ENCODE peak calls at places on chromosomes 7 and 10, in five cellular contexts. One of them, this sample, is unnamed.

GRCh38 chr7:57404343-57404966 is 45.5 kb upstream of the ZNF716 start:
- DNase-seq in A549: no peak
- DNase-seq in H54: no peak
- DNase-seq in HCT116: no peak
- DNase-seq in esophagus muscularis mucosa: no peak
- DNase-seq in this sample: no peak

GRCh38 chr7:50317697-50318640 is 13.5 kb downstream of the IKZF1 start:
- DNase-seq in A549: no peak
- DNase-seq in H54: no peak
- DNase-seq in HCT116: no peak
- DNase-seq in esophagus muscularis mucosa: no peak
- DNase-seq in this sample: no peak

GRCh38 chr7:158858592-158859503 is 2.5 kb downstream of the DYNC2I1 start:
- DNase-seq in A549: no peak
- DNase-seq in H54: no peak
- DNase-seq in HCT116: peak; percentile 38
- DNase-seq in esophagus muscularis mucosa: no peak
- DNase-seq in this sample: no peak

GRCh38 chr10:71512794-71513379 is 116.2 kb downstream of the CDH23 start:
- DNase-seq in A549: no peak
- DNase-seq in H54: no peak
- DNase-seq in HCT116: peak; percentile 6
- DNase-seq in esophagus muscularis mucosa: no peak
- DNase-seq in this sample: no peak

GRCh38 chr10:62815373-62816111 is 624 bp downstream of the EGR2 start:
- DNase-seq in A549: no peak
- DNase-seq in H54: no peak
- DNase-seq in HCT116: no peak
- DNase-seq in esophagus muscularis mucosa: no peak
- DNase-seq in this sample: peak; percentile 29

GRCh38 chr10:88190540-88191213 is 327.3 kb downstream of the PTEN start:
- DNase-seq in A549: no peak
- DNase-seq in H54: no peak
- DNase-seq in HCT116: no peak
- DNase-seq in esophagus muscularis mucosa: no peak
- DNase-seq in this sample: no peak

GRCh38 chr7:68729361-68729760 is 868.9 kb upstream of the AUTS2 start:
- DNase-seq in A549: no peak
- DNase-seq in H54: no peak
- DNase-seq in HCT116: no peak
- DNase-seq in esophagus muscularis mucosa: no peak
- DNase-seq in this sample: no peak

GRCh38 chr10:82938331-82938730 is 1063.3 kb downstream of the NRG3 start:
- DNase-seq in A549: no peak
- DNase-seq in H54: no peak
- DNase-seq in HCT116: no peak
- DNase-seq in esophagus muscularis mucosa: no peak
- DNase-seq in this sample: no peak

GRCh38 chr7:73442222-73442902 is 8.8 kb downstream of the FZD9 start:
- DNase-seq in A549: no peak
- DNase-seq in H54: no peak
- DNase-seq in HCT116: no peak
- DNase-seq in esophagus muscularis mucosa: no peak
- DNase-seq in this sample: no peak

GRCh38 chr10:70782401-70783055 is 2.6 kb downstream of the TBATA start:
- DNase-seq in A549: no peak
- DNase-seq in H54: no peak
- DNase-seq in HCT116: no peak
- DNase-seq in esophagus muscularis mucosa: no peak
- DNase-seq in this sample: no peak

GRCh38 chr7:134691820-134692705 is 45.4 kb downstream of the BPGM start:
- DNase-seq in A549: no peak
- DNase-seq in H54: no peak
- DNase-seq in HCT116: no peak
- DNase-seq in esophagus muscularis mucosa: peak; percentile 53
- DNase-seq in this sample: no peak

GRCh38 chr7:105487559-105488218 is 34.4 kb downstream of the PUS7 start:
- DNase-seq in A549: peak; percentile 12
- DNase-seq in H54: peak; percentile 25
- DNase-seq in HCT116: no peak
- DNase-seq in esophagus muscularis mucosa: no peak
- DNase-seq in this sample: peak; percentile 24

GRCh38 chr10:102501201-102502028 is 1.1 kb downstream of the ACTR1A start:
- DNase-seq in A549: no peak
- DNase-seq in H54: no peak
- DNase-seq in HCT116: no peak
- DNase-seq in esophagus muscularis mucosa: no peak
- DNase-seq in this sample: peak; percentile 39

GRCh38 chr7:7920481-7920880 is 48.1 kb upstream of the GLCCI1 start:
- DNase-seq in A549: no peak
- DNase-seq in H54: no peak
- DNase-seq in HCT116: no peak
- DNase-seq in esophagus muscularis mucosa: no peak
- DNase-seq in this sample: no peak

GRCh38 chr10:33335550-33335799 is 1.0 kb upstream of the NRP1 start:
- DNase-seq in A549: peak; percentile 58
- DNase-seq in H54: no peak
- DNase-seq in HCT116: no peak
- DNase-seq in esophagus muscularis mucosa: no peak
- DNase-seq in this sample: no peak

GRCh38 chr7:1058821-1059199 is 14.5 kb downstream of the GPR146 start:
- DNase-seq in A549: no peak
- DNase-seq in H54: no peak
- DNase-seq in HCT116: no peak
- DNase-seq in esophagus muscularis mucosa: no peak
- DNase-seq in this sample: peak; percentile 38

GRCh38 chr7:1061180-1061579 is 16.8 kb downstream of the GPR146 start:
- DNase-seq in A549: no peak
- DNase-seq in H54: no peak
- DNase-seq in HCT116: no peak
- DNase-seq in esophagus muscularis mucosa: no peak
- DNase-seq in this sample: no peak

GRCh38 chr7:1060315-1061080 is 16.2 kb downstream of the GPR146 start:
- DNase-seq in A549: no peak
- DNase-seq in H54: no peak
- DNase-seq in HCT116: no peak
- DNase-seq in esophagus muscularis mucosa: no peak
- DNase-seq in this sample: no peak

GRCh38 chr7:1058311-1058710 is 14.0 kb downstream of the GPR146 start:
- DNase-seq in A549: no peak
- DNase-seq in H54: no peak
- DNase-seq in HCT116: no peak
- DNase-seq in esophagus muscularis mucosa: no peak
- DNase-seq in this sample: no peak

DNA sequence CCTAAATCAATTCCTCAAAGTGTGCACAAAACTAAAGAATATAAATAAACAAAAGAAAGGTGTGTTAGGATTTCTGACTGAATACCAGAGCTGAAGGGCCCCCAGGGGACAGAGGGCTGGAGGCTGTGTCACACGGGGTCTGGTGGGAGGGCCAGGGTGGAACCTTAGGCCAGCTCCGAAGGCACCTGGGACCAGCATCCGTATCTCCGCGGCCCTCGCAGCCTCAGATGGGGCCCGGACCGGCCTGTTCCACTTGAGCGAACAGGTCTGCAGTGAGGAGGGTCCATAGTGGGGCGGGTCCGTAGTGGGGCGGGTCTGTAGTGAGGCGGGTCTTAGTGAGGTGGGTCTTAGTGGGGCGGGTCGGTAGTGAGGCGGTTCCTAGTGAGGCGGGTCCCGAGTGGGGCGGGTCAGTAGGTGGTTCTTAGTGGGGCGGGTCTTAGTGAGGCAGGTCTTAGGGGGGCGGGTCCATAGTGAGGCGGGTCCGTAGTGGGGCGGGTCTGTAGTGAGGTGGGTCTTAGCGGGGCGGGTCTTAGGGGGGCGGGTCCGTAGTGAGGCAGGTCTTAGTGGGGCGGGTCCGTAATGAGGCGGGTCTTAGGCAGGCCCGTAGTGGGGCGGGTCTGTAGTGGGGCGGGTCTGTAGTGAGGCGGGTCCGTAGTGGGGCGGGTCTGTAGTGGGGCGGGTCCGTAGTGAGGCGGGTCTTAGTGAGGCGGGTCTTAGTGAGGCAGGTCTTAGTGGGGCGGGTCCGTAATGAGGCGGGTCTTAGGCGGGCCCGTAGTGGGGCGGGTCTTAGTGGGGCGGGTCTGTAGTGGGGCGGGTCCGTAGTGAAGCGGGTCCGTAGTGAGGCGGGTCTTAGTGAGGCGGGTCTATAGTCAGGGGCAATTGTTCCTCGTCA is 15.1 kb downstream of the GPR146 start:
- DNase-seq in A549: no peak
- DNase-seq in H54: no peak
- DNase-seq in HCT116: peak; percentile 52
- DNase-seq in esophagus muscularis mucosa: no peak
- DNase-seq in this sample: peak; percentile 81
- TF ChIP-seq POLR2A in A549: no peak
- TF ChIP-seq POLR2A in H54: no peak
- TF ChIP-seq POLR2A in HCT116: no peak
- TF ChIP-seq POLR2A in esophagus muscularis mucosa: no peak
- TF ChIP-seq POLR2A in this sample: no peak

DNA sequence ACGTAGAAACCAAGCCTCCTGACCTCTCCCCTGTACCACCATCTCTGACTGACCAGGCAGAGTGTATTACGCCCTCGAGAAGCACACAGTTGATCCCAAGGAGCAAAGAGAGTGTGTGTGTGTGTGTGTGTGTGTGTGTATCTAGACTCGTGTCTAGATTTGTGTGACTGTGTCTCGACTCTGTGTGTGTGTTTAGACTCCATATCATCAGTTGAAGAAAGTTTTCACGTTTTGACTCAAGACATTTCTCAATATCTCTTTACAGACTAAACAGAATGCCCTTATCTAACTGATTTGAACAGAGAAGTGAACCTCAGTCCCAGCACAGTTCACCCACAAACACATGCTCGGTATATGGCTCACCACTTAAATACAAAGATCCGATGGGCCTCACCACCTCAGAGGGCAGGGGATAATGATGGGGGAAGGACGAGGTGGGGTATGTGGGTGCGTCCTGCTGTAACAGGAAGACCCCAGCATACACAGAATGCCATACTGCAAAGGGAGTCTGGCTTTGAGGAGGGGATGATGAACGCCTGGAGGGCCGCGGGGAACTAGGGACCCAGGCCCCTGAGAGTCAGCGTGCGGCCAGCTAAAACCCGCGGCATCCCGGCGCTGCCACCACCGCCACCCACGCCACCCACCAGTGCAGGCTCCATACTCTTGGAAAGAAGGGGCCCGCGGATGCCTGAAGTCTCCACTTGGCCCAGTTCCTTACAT is 780 bp downstream of the ALDH18A1 start:
- DNase-seq in A549: peak; percentile 8
- DNase-seq in H54: peak; percentile 8
- DNase-seq in HCT116: no peak
- DNase-seq in esophagus muscularis mucosa: peak; percentile 62
- DNase-seq in this sample: peak; percentile 56
- TF ChIP-seq POLR2A in A549: no peak
- TF ChIP-seq POLR2A in H54: no peak
- TF ChIP-seq POLR2A in HCT116: no peak
- TF ChIP-seq POLR2A in esophagus muscularis mucosa: no peak
- TF ChIP-seq POLR2A in this sample: no peak

DNA sequence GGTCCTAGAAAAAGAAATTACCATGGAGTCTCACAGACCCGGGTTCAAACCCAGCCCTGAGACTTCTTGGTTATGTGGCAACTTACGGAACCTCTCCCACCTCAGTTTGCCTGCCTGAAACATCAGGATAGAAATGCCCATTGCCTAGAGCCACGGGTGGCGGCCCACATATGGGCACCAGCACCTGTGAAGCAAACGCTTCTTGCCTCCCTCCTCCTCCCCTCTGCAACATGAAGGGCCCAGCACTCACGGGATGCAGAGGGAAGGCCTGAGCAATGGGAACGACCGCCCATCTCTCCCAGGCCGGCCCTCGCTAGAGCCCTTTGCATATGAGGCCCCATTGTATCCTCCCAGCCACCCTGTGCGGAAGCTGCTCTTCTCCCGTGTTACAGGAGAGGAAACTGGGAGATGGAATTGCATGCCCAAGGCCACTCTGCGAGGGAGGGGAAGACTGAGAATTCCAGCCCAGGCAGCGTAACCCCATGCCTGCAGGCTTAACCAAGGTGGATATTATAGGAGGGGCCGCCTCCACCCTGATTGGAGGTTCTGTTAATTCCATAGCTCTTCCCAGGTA is 88.2 kb downstream of the RGS10 start:
- DNase-seq in A549: no peak
- DNase-seq in H54: no peak
- DNase-seq in HCT116: no peak
- DNase-seq in esophagus muscularis mucosa: no peak
- DNase-seq in this sample: no peak
- TF ChIP-seq POLR2A in A549: no peak
- TF ChIP-seq POLR2A in H54: no peak
- TF ChIP-seq POLR2A in HCT116: no peak
- TF ChIP-seq POLR2A in esophagus muscularis mucosa: no peak
- TF ChIP-seq POLR2A in this sample: no peak

GRCh38 chr7:80529362-80529761 is 17.5 kb upstream of the GNAT3 start:
- DNase-seq in A549: no peak
- DNase-seq in H54: no peak
- DNase-seq in HCT116: no peak
- DNase-seq in esophagus muscularis mucosa: no peak
- DNase-seq in this sample: no peak

GRCh38 chr7:80532153-80532552 is 20.3 kb upstream of the GNAT3 start:
- DNase-seq in A549: no peak
- DNase-seq in H54: no peak
- DNase-seq in HCT116: no peak
- DNase-seq in esophagus muscularis mucosa: no peak
- DNase-seq in this sample: no peak

GRCh38 chr7:80537091-80537490 is 25.2 kb upstream of the GNAT3 start:
- DNase-seq in A549: no peak
- DNase-seq in H54: no peak
- DNase-seq in HCT116: no peak
- DNase-seq in esophagus muscularis mucosa: no peak
- DNase-seq in this sample: no peak

GRCh38 chr7:80530136-80530535 is 18.3 kb upstream of the GNAT3 start:
- DNase-seq in A549: no peak
- DNase-seq in H54: no peak
- DNase-seq in HCT116: no peak
- DNase-seq in esophagus muscularis mucosa: no peak
- DNase-seq in this sample: no peak

DNA sequence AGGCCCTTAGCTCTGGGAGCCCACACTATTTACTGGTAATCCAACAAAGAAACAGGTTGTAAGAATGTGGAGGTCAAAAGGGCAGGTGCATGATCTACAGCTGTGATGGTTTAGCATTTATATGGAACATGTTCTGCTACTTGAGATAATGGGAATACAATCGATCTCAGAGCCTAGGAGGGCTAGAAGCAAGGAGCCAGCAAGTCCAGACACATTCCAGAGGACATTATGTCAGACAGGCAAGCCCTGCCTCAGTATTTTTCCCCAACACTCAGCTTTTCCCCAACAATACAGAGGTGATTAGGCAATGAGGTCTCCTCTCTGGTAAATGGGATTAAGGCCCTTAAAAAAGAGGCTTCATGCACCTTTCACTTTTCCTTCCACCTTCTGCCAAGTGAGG is 21.4 kb upstream of the GNAT3 start:
- DNase-seq in A549: no peak
- DNase-seq in H54: no peak
- DNase-seq in HCT116: no peak
- DNase-seq in esophagus muscularis mucosa: no peak
- DNase-seq in this sample: no peak
- TF ChIP-seq POLR2A in A549: no peak
- TF ChIP-seq POLR2A in H54: no peak
- TF ChIP-seq POLR2A in HCT116: no peak
- TF ChIP-seq POLR2A in esophagus muscularis mucosa: no peak
- TF ChIP-seq POLR2A in this sample: no peak

This sample was measured in erythroblast.